ENCODE peak calls at places on chromosomes 12 and 14, in seven cellular contexts. Y, R, T, M, L, Q and Z are unnamed samples.

GRCh38 chr14:77909911-77910310 is 110.0 kb downstream of the ADCK1 start:
- DNase-seq in Y (no peak), R (no peak), T (no peak), M (no peak), L (no peak), Q (no peak), Z (no peak)

GRCh38 chr12:6700646-6701051 is at the start of gene PIANP:
- DNase-seq in Y (no peak), R (peak; percentile 65), T (no peak), M (no peak), L (peak; percentile 32), Q (peak; percentile 68), Z (peak; percentile 81)

GRCh38 chr12:63822352-63822751 is 22.1 kb upstream of the SRGAP1 start:
- DNase-seq in Y (no peak), R (no peak), T (no peak), M (no peak), L (no peak), Q (no peak), Z (no peak)

GRCh38 chr14:49623941-49624806 is 3.6 kb downstream of the MGAT2 start:
- DNase-seq in Y (no peak), R (peak; percentile 44), T (no peak), M (no peak), L (no peak), Q (no peak), Z (no peak)

GRCh38 chr12:101027200-101027599 is 182.8 kb downstream of the SLC5A8 start:
- DNase-seq in Y (no peak), R (no peak), T (no peak), M (no peak), L (no peak), Q (no peak), Z (peak; percentile 16)

GRCh38 chr14:37197421-37198272 is at the start of gene MIPOL1:
- DNase-seq in Y (peak; percentile 89), R (no peak), T (peak; percentile 88), M (peak; percentile 88), L (peak; percentile 81), Q (peak; percentile 92), Z (peak; percentile 59)

GRCh38 chr14:32809255-32809654 is 129.4 kb upstream of the NPAS3 start:
- DNase-seq in Y (no peak), R (no peak), T (no peak), M (no peak), L (no peak), Q (no peak), Z (no peak)

GRCh38 chr14:100374891-100375272 is 51.7 kb downstream of the SLC25A47 start:
- DNase-seq in Y (no peak), R (no peak), T (no peak), M (no peak), L (no peak), Q (no peak), Z (no peak)

GRCh38 chr14:96091941-96092411 is 52.8 kb downstream of the C14orf132 start:
- DNase-seq in Y (no peak), R (no peak), T (peak; percentile 5), M (no peak), L (no peak), Q (no peak), Z (peak; percentile 72)

GRCh38 chr14:69692542-69693053 is 74.3 kb upstream of the SRSF5 start:
- DNase-seq in Y (no peak), R (no peak), T (no peak), M (no peak), L (no peak), Q (no peak), Z (no peak)

GRCh38 chr12:114360485-114360884 is 45.5 kb downstream of the TBX5 start:
- DNase-seq in Y (no peak), R (no peak), T (no peak), M (no peak), L (no peak), Q (no peak), Z (no peak)

GRCh38 chr14:49972840-49973239 is 80.0 kb downstream of the ARF6 start:
- DNase-seq in Y (peak; percentile 88), R (no peak), T (peak; percentile 46), M (no peak), L (peak; percentile 78), Q (no peak), Z (no peak)

GRCh38 chr14:103126873-103127304 is 3.6 kb downstream of the TNFAIP2 start:
- DNase-seq in Y (no peak), R (no peak), T (peak; percentile 61), M (peak; percentile 78), L (peak; percentile 66), Q (peak; percentile 73), Z (peak; percentile 82)

GRCh38 chr14:79809849-79810612 is 401.3 kb downstream of the DIO2 start:
- DNase-seq in Y (peak; percentile 55), R (peak; percentile 9), T (no peak), M (no peak), L (peak; percentile 30), Q (no peak), Z (peak; percentile 8)

GRCh38 chr12:52965337-52965731 is 16.4 kb downstream of the KRT18 start:
- DNase-seq in Y (no peak), R (no peak), T (no peak), M (no peak), L (no peak), Q (no peak), Z (no peak)

GRCh38 chr12:90233168-90234100 is 524.8 kb upstream of the ATP2B1 start:
- DNase-seq in Y (no peak), R (no peak), T (no peak), M (no peak), L (no peak), Q (no peak), Z (no peak)

GRCh38 chr12:6697584-6698351 is 2.8 kb downstream of the PIANP start:
- DNase-seq in Y (peak; percentile 76), R (peak; percentile 64), T (no peak), M (no peak), L (peak; percentile 55), Q (no peak), Z (peak; percentile 76)

GRCh38 chr14:54975856-54976255 is 51.0 kb downstream of the WDHD1 start:
- DNase-seq in Y (peak; percentile 4), R (no peak), T (no peak), M (no peak), L (no peak), Q (no peak), Z (no peak)

GRCh38 chr14:49950275-49951250 is 57.7 kb downstream of the ARF6 start:
- DNase-seq in Y (no peak), R (no peak), T (no peak), M (peak; percentile 81), L (peak; percentile 90), Q (no peak), Z (no peak)

GRCh38 chr14:100887728-100888335 is 15.7 kb downstream of the RTL1 start:
- DNase-seq in Y (no peak), R (no peak), T (no peak), M (no peak), L (no peak), Q (no peak), Z (peak; percentile 0)

GRCh38 chr12:9732966-9733461 is at the start of gene CLECL1:
- DNase-seq in Y (no peak), R (peak; percentile 66), T (no peak), M (no peak), L (no peak), Q (no peak), Z (no peak)

GRCh38 chr12:110111476-110112334 is 12.5 kb upstream of the IFT81 start:
- DNase-seq in Y (peak; percentile 73), R (no peak), T (no peak), M (no peak), L (no peak), Q (no peak), Z (no peak)

GRCh38 chr12:97306121-97306520 is 156.5 kb upstream of the RMST start:
- DNase-seq in Y (no peak), R (peak; percentile 85), T (no peak), M (no peak), L (no peak), Q (no peak), Z (no peak)

GRCh38 chr12:124640096-124640495 is 72.7 kb upstream of the NCOR2 start:
- DNase-seq in Y (peak; percentile 39), R (no peak), T (no peak), M (no peak), L (no peak), Q (no peak), Z (no peak)

GRCh38 chr12:5200276-5201087 is 156.8 kb downstream of the KCNA5 start:
- DNase-seq in Y (peak; percentile 39), R (peak; percentile 48), T (no peak), M (peak; percentile 59), L (peak; percentile 73), Q (peak; percentile 77), Z (peak; percentile 82)

GRCh38 chr12:22121224-22121623 is 75.2 kb downstream of the CMAS start:
- DNase-seq in Y (peak; percentile 20), R (peak; percentile 22), T (no peak), M (no peak), L (peak; percentile 35), Q (no peak), Z (no peak)

GRCh38 chr14:75861161-75861621 is 120.6 kb downstream of the TGFB3 start:
- DNase-seq in Y (peak; percentile 12), R (no peak), T (no peak), M (no peak), L (no peak), Q (no peak), Z (no peak)
- H3K4me1 ChIP-seq in Y (peaks cover 32% of the 10 kb centered on the region), R (no peaks in the 10 kb centered on the region), T (no peaks in the 10 kb centered on the region), M (peaks cover 6% of the 10 kb centered on the region), L (no peaks in the 10 kb centered on the region), Q (no peaks in the 10 kb centered on the region), Z (no peaks in the 10 kb centered on the region)

DNA sequence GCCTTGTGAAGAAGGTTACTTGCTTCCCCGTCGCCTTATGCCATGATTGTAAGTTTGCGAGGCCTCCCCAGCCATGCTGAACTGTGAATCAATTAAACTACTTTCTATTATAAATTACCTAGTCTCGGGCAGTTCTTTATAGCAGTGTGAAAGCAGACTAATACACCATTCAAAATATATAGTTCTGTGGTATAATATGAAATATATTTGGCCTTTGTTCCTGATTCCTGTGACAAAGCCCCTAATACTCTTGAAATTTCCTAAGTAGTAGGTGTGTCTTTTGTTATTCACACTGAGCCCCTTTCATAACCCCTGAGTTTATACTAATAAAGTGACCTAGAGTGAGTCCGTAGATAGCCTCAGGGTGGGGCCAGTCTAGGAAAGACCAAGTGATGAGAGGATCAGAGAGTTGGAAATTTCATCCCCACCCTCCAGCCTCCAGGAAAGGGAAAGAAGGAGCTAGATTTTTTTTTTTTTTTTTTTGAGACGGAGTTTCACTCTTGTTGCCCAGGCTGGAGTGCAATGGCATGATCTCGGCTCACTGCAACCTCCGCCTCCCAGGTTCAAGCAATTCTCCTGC is 19.4 kb upstream of the STRN3 start:
- DNase-seq in Y (no peak), R (no peak), T (no peak), M (no peak), L (no peak), Q (no peak), Z (no peak)
- TF ChIP-seq CTCF in Y (no peak), R (no peak), T (no peak), M (no peak), L (no peak), Q (no peak), Z (no peak)

DNA sequence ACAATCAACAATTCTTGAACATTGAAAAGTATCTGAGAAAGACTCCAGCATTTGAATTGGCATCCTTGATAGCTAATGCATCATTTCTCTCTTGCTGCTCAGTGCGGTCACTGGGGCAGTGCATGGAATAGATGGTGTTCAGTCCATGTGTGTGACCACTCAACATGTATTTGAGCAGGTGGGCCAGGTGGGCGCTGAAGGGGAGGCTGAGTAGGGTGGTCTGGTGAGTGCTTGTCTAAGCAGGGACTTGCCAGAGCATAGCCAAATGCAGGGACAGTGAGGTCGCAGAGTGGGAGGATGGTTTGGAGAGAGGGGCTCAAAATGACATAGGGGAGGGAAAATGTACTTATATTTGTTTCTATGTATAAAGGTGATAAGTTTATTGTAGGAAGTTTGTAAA is 409.0 kb downstream of the TMEM121 start:
- DNase-seq in Y (no peak), R (no peak), T (no peak), M (no peak), L (no peak), Q (peak; percentile 29), Z (no peak)
- H3K9me3 ChIP-seq in Y (peaks cover 22% of the 10 kb centered on the region), R (no peaks in the 10 kb centered on the region), T (no peaks in the 10 kb centered on the region), M (peaks cover 29% of the 10 kb centered on the region), L (peaks cover 17% of the 10 kb centered on the region), Q (peaks cover 37% of the 10 kb centered on the region), Z (peaks cover 4% of the 10 kb centered on the region)

GRCh38 chr12:120196363-120196762 is 1.8 kb upstream of the GCN1 start:
- DNase-seq in Y (no peak), R (no peak), T (no peak), M (no peak), L (no peak), Q (no peak), Z (no peak)
- H3K4me1 ChIP-seq in Y (peaks cover 54% of the 10 kb centered on the region), R (peaks cover 68% of the 10 kb centered on the region), T (peaks cover 17% of the 10 kb centered on the region), M (peaks cover 63% of the 10 kb centered on the region), L (peaks cover 52% of the 10 kb centered on the region), Q (peaks cover 28% of the 10 kb centered on the region), Z (peaks cover 4% of the 10 kb centered on the region)